ENCODE peak calls at places on chromosome 18, in five cellular contexts. V is Peyer's patch, A is ovary, H is heart left ventricle, I is right lobe of liver. M is an unnamed sample.

GRCh38 chr18:57909620-57910019 is 106.5 kb upstream of the ATP8B1 start:
- DNase-seq in I (no peak), V (peak), H (no peak), A (no peak), M (no peak)

GRCh38 chr18:33440011-33440383 is 524 bp downstream of the CCDC178 start:
- DNase-seq in V (peak), I (peak), A (peak), H (peak), M (no peak)

GRCh38 chr18:76504749-76505148 is 9.7 kb upstream of the ZNF516 start:
- DNase-seq in H (no peak), I (no peak), V (no peak), A (no peak), M (no peak)

GRCh38 chr18:37565138-37565984 is at the start of gene CELF4:
- DNase-seq in A (no peak), H (no peak), I (no peak), V (no peak), M (peak)

GRCh38 chr18:10715791-10716190 is 190.0 kb downstream of the NAPG start:
- DNase-seq in I (no peak), H (no peak), V (no peak), A (no peak), M (peak)

GRCh38 chr18:73741946-73742345 is 405.7 kb downstream of the FBXO15 start:
- DNase-seq in A (no peak), H (no peak), V (no peak), I (no peak), M (no peak)

GRCh38 chr18:79496978-79497637 is 101.4 kb downstream of the NFATC1 start:
- DNase-seq in V (peak), I (peak), A (peak), H (peak), M (peak)

GRCh38 chr18:5542393-5543035 is 1.3 kb downstream of the EPB41L3 start:
- DNase-seq in V (no peak), I (peak), A (no peak), H (peak), M (no peak)

DNA sequence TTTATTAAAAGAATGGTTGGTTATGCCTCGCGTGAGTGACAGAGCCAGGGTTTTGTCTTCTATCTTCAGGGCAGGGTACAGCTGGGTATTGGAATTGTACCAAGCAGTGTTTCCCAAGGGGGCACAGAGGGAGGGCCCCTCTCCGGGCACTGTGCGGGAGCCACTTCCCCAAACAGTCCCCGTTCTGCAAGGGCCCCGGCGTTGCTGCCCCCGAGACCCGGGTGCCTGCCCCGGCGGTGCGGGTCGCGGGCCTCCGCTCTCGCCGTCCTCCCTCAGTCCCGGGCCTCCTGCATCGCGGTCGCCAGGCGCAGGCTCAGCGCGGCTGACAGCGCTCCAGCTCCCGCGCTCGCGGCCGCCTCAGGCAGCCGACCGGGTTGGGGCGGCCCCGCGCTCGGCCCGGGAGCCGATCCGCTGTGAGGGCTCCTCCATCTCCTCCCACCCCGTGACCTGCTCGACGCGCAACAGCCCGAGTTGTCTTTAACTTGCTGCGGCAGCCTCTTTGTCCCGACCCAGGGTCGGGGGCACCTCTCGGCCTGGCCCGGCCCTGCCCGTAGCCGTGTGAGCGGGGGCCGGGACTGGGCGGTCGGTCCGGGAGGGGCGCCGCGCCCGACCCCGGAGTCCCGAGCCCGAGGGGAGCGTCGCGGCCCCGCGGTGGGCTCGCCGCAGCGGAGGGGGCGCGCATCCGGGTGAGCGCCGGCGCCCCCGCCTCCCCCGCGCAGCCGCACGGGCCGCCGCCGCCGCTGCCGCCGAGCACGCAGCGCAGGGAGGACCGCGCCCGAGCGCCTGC is 599 bp upstream of the GALNT1 start:
- DNase-seq in A (peak), V (peak), I (peak), H (peak), M (peak)
- TF ChIP-seq POLR2A in A (no peak), V (peak), I (peak), H (no peak), M (peak)

DNA sequence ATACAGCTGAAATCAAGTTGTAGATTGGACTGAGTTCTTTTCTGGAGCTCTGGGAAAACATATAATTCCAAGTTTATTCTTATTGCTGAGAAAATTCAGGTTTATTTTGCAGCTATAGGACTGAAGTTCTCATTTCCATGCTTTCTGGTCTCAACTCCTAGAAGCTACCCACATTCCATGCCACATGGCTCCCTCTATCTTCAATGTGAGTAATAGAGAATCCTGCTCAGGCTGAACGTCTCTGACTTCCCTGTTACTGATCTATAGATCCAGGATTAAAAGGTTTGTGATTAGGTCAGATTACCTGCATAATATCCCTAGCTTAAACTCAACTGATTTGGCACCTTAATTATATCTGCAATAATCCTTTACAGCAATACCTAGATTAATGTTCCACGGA is 453.8 kb upstream of the MC4R start:
- DNase-seq in H (no peak), V (no peak), I (no peak), A (no peak), M (no peak)
- TF ChIP-seq CTCF in H (peak), V (no peak), I (no peak), A (no peak), M (no peak)

GRCh38 chr18:13137041-13137938 is 81.3 kb upstream of the LDLRAD4 start:
- DNase-seq in A (peak), H (peak), V (peak), I (peak), M (peak)

GRCh38 chr18:13138822-13139139 is 79.8 kb upstream of the LDLRAD4 start:
- DNase-seq in I (no peak), A (no peak), V (no peak), H (no peak), M (no peak)

GRCh38 chr18:13139885-13140450 is 78.6 kb upstream of the LDLRAD4 start:
- DNase-seq in V (no peak), I (no peak), H (no peak), A (no peak), M (no peak)

GRCh38 chr18:13136689-13137040 is 81.9 kb upstream of the LDLRAD4 start:
- DNase-seq in V (no peak), H (peak), A (peak), I (no peak), M (no peak)

DNA sequence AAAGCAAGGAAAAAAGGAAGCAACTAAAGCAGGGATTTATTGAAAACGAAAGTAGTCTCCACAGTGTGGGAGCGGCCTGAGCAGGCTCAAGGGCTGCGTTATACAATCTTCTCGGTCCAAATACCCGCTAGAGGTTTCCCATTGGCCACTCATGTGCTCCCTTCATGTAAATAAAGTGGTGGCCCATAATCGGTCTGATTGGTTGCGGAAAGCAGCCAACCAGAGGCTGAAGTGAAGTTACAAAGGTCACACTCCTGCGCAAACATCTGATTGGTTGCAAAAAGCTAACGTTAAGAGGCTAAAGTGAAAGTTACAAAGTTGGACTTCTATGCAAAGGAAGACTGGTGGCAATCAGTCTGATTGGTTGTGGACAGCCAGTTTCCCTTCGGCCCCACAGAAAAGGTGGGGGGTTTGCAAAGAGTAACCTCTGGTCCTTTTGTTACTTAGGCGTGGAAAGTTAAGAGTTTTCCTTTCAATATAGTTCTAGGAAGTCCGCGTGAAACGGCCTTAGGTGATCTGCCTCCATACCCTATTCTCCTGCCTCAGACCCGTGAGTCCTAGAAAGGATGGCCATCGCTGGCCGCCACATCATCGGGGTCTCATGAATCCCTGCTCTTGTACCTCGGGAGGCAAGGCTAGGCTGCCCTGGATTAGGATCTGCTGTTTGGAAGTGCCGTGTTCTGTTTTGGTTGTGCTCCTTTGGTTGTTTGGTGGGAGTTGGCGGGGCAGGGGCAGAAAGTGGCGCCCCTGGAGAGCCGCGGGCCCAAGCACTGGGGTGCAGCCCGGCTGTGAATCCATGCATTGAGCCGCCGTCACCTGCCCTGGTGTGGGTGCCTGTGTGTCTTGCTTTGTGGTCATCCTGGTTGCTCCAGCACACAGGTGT is 80.4 kb upstream of the LDLRAD4 start:
- DNase-seq in H (no peak), I (peak), V (peak), A (peak), M (peak)
- H3K4me3 ChIP-seq in H (peak), I (peak), V (peak), A (peak), M (peak)

GRCh38 chr18:21600526-21601410 is at the start of gene ESCO1:
- DNase-seq in V (peak), A (peak), H (peak), I (peak), M (peak)
- TF ChIP-seq POLR2A in V (peak), A (peak), H (no peak), I (peak), M (peak)

GRCh38 chr18:12686100-12686499 is 16.4 kb downstream of the CEP76 start:
- DNase-seq in I (no peak), A (no peak), V (no peak), H (no peak), M (no peak)
- TF ChIP-seq CTCF in I (no peak), A (no peak), V (no peak), H (no peak), M (peak)

DNA sequence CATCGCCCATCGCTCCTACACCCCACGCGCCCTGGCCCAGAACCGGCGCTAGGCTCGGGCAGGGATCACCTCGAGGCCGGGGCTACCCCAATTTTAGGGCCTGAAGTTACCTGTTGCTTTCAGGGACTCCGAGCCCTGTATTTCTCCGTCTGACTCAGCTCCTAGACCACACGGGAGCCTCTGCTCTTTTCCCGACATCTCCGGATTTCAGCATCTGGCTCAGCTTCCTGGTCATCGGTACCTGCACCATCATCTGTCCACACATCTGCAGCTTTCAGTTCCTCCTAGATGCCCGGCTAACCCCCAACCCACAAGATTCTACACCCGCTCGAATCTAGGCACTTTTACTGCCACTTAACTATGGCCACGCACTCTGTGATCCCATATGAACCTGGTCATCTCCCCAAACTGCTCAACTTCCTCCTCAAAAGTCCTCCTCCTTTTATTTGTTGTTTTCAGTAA is 12.1 kb upstream of the HMSD start:
- DNase-seq in I (no peak), H (no peak), A (no peak), V (no peak), M (no peak)
- H3K4me3 ChIP-seq in I (no peak), H (peak), A (peak), V (peak), M (peak)

GRCh38 chr18:47150029-47150823 is at the start of gene HDHD2:
- DNase-seq in I (peak), V (peak), H (peak), A (peak), M (peak)
- TF ChIP-seq POLR2A in I (peak), V (peak), H (no peak), A (peak), M (peak)

DNA sequence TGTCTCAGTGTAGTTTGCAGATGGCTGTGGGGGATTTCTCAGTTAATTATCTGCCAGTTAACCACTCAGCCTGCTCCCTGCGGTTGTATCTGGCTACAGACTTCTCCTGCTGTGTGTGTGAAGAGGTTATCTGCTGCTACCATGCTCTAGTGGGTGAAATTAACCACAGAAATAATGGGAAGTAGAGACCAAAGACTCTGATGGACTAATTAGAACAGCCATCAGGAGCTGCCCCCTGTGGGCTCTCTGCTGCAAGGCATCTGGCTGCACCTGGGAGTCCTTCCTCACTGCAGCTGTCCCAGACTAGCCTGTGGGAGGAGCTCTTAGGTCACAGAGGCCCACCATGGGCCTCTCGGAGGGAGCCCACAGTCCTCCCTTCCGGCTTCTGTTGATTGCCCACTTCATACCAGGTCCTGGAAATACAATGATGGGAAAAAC is 66.6 kb downstream of the CTIF start:
- DNase-seq in I (no peak), H (no peak), A (no peak), V (no peak), M (no peak)
- TF ChIP-seq CTCF in I (no peak), H (no peak), A (no peak), V (no peak), M (no peak)

GRCh38 chr18:48408111-48408726 is 964 bp downstream of the ZBTB7C start:
- DNase-seq in I (no peak), V (no peak), H (peak), A (peak), M (peak)
- H3K4me3 ChIP-seq in I (peak), V (peak), H (peak), A (peak), M (no peak)

DNA sequence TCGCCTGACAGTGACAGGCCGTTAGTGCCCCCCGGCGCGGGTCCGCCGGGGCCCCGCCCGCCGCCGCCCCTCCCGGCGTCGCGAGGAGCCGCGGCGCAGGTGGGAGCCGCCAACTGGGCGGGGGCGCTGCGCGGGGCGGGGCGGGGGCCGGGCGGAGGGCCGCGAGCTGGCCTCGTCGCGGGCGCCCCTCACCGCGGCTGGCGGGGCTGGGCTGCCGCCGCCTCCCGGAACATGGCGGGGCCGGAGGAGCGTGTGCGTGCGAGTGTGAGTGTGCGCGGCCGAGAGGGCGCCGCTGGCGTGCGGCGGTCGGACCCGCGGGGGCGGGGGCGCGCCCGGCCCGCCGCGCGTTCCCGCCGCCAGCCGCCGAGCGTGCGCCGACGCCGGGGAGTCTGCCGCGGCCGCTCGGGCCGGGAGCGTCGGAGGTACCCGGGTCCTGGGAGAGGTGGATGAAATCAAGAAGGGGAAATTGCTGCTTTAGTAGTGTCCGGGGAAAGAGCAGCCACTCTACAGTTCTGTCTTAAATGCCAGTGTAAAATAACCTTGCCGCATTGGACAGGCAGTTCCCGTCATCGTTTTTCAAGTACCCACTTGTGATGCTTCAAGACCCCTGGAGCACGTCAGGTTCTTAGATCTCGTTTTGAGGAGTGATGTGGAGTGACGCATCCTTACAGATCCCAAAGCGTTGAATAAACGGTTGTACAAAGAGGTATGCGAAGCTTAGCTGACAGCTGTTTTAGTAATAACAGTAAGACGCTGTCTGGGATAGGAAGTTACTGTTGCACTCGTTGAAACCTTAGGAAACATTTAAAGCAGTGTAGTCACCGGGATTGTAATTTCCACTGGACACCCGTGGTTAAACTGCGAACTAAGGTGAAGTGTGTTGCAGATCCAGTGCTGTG is 836 bp downstream of the ANKRD12 start:
- DNase-seq in A (peak), V (peak), H (peak), I (peak), M (peak)
- TF ChIP-seq POLR2A in A (no peak), V (peak), H (no peak), I (peak), M (peak)